ENCODE peak calls at places on chromosomes 7 and 10, in nine cellular contexts. X, W, L, F, E, B, U, J and R are unnamed samples.

GRCh38 chr10:3764626-3765375 is 20.2 kb downstream of the KLF6 start:
- DNase-seq in J (no peak), L (no peak), W (peak; percentile 15), X (no peak), F (no peak), E (no peak), B (no peak), U (no peak), R (no peak)

GRCh38 chr10:113565364-113565763 is 12.5 kb downstream of the HABP2 start:
- DNase-seq in U (no peak), J (peak; percentile 40), W (no peak), X (no peak), B (no peak), E (no peak), L (no peak), F (peak; percentile 30), R (no peak)

GRCh38 chr10:1255166-1255565 is 199.0 kb downstream of the WDR37 start:
- DNase-seq in F (no peak), X (no peak), B (no peak), U (no peak), W (no peak), J (no peak), L (no peak), E (no peak), R (peak; percentile 69)

GRCh38 chr10:98340261-98340675 is 72.3 kb upstream of the LOXL4 start:
- DNase-seq in B (no peak), W (peak; percentile 62), L (no peak), U (no peak), J (no peak), F (no peak), X (no peak), E (no peak), R (no peak)

GRCh38 chr10:27660705-27661104 is 84.9 kb downstream of the MKX start:
- DNase-seq in B (no peak), U (no peak), L (no peak), J (no peak), F (no peak), W (no peak), E (no peak), X (no peak), R (no peak)

GRCh38 chr10:124092270-124093075 is 925 bp downstream of the CHST15 start:
- DNase-seq in E (peak; percentile 68), W (peak; percentile 81), U (peak; percentile 87), F (peak; percentile 87), J (peak; percentile 82), X (peak; percentile 66), L (peak; percentile 83), B (peak; percentile 49), R (no peak)

GRCh38 chr7:98399903-98400537 is 870 bp downstream of the BAIAP2L1 start:
- DNase-seq in B (no peak), F (peak; percentile 31), W (no peak), L (peak; percentile 31), X (peak; percentile 20), U (no peak), E (no peak), J (peak; percentile 73), R (no peak)

GRCh38 chr7:1752771-1753562 is 82.9 kb downstream of the ELFN1 start:
- DNase-seq in X (no peak), U (no peak), W (peak; percentile 93), B (no peak), J (no peak), L (no peak), E (no peak), F (no peak), R (no peak)

GRCh38 chr7:2607122-2607912 is 24.5 kb upstream of the TTYH3 start:
- DNase-seq in J (no peak), X (peak; percentile 82), U (peak; percentile 82), L (no peak), E (peak; percentile 76), F (no peak), B (peak; percentile 73), W (no peak), R (no peak)

GRCh38 chr7:1697499-1698125 is 27.5 kb downstream of the ELFN1 start:
- DNase-seq in X (no peak), L (no peak), W (no peak), U (no peak), J (no peak), B (peak; percentile 2), F (no peak), E (no peak), R (no peak)

GRCh38 chr7:157464111-157464970 is 127.5 kb downstream of the DNAJB6 start:
- DNase-seq in L (no peak), J (no peak), B (no peak), E (no peak), W (no peak), F (no peak), U (no peak), X (peak; percentile 63), R (no peak)

DNA sequence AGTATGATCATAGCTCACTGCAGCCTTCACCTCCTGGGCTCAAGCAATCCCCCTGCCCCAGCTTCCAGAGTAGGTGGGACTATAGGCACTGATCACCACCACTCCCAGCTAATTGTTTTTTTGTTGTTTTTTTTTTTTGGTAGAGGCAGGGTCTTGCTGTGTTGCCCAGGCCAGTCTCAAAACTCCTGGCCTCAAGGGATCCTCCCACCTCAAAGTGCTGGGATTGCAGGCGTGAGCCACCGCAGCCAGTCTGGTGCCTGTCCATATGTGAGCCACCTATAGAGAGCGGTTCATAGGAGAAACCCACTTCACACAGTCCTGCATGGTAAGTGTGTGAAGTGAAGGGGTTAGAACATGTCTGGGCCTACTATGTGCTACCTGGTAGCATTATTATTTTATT is 47.5 kb downstream of the SLC29A4 start:
- DNase-seq in W (no peak), X (no peak), J (no peak), E (no peak), F (no peak), L (no peak), B (no peak), U (no peak), R (no peak)
- TF ChIP-seq CTCF in W (no peak), X (no peak), J (no peak), E (no peak), F (no peak), L (no peak), B (no peak), U (no peak), R (no peak)

DNA sequence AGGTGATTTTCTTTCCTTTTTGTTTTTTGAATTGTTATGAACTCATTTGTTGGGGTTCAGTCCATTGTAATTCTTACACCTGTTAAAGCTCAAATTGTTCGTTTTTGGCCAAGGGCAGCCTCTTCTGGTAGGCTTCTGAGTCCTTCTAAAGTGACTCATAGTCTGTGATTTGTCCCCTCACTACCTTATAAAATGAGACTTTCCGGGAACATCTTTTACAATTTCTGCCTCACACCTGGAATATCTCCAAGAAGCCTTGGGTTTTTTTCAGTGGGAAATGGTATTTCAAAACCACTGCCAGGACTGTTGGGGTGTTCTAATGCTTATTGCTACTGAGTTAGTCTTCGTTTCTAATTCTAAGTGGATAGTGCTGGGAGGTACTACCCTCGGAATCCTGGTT is 56.7 kb downstream of the BMPR1A start:
- DNase-seq in W (no peak), F (no peak), E (no peak), L (no peak), B (no peak), U (no peak), X (no peak), J (no peak), R (no peak)
- H3K4me3 ChIP-seq in W (no peak overlapping the region), F (no peak overlapping the region), E (no peak overlapping the region), L (no peak overlapping the region), B (no peak overlapping the region), U (no peak overlapping the region), X (no peak overlapping the region), J (no peak overlapping the region), R (no peak overlapping the region)

DNA sequence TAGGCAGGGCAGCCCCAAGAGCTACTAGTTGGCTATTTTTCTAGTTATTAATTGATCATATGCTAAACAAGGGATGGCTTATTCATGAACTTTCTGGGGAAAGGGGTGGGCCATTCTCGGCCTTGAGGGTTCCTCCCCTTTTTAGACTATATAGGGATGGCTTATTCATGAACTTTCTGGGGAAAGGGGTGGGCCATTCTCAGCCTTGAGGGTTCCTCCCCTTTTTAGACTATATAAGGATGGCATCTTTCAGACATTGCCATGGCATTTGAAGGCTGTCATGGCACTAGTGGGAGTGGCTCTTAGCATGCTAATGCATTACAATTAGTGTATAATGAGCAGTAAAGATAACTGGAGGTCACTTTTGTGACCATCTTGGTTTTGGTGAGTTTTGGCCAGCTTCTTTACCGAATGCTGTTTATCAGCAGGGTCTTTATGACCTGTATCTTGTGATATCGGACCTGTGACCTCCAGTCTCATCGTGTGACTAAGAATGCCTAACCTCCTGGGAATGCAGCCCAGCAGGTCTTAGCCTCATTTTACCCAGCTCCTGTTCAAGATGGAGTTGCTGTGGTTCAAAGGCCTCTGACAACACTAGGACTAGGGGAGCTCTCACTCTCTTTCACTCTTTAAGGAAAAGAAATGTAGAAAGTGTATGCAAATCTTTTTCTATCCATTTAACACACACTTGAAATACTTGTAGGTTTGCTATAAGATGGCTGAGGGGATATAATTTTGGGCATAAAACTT is 7.8 kb downstream of the FHIP2A start:
- DNase-seq in B (no peak), J (no peak), X (no peak), L (no peak), F (no peak), E (no peak), U (no peak), W (no peak), R (no peak)
- H3K27ac ChIP-seq in B (no peak overlapping the region), J (no peak overlapping the region), X (no peak overlapping the region), L (no peak overlapping the region), F (no peak overlapping the region), E (no peak overlapping the region), U (no peak overlapping the region), W (no peak overlapping the region), R (no peak overlapping the region)

DNA sequence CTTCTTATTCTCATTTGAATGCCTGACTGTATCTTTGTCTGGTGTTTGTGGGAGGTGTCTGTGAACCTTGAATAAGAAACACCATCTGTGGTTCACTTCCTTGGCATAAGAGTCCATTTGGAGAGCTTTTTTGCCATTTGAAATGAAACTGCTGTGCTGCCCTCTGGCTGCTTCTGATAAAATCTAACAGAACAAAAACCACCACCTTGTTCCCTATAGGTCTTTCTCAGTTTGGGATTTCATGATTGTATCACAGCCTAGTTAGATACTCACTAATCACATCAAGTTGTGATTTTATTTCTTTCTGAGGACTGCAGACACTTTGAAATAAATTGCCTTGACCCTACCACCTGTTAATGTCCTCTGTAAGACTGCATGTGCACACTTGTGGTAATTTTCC is 102.7 kb upstream of the FAM13C start:
- DNase-seq in E (no peak), F (peak; percentile 27), B (no peak), L (no peak), J (peak; percentile 55), W (no peak), X (peak; percentile 13), U (no peak), R (no peak)
- TF ChIP-seq CTCF in E (peak; percentile 62), F (peak; percentile 18), B (peak; percentile 29), L (peak; percentile 72), J (peak; percentile 66), W (no peak), X (peak; percentile 23), U (no peak), R (peak; percentile 72)

GRCh38 chr10:97154789-97155188 is 31.0 kb downstream of the SLIT1 start:
- DNase-seq in U (peak; percentile 40), W (no peak), J (no peak), B (no peak), F (no peak), L (no peak), X (no peak), E (no peak), R (no peak)
- H3K4me3 ChIP-seq in U (no peak overlapping the region), W (no peak overlapping the region), J (no peak overlapping the region), B (no peak overlapping the region), F (no peak overlapping the region), L (no peak overlapping the region), X (no peak overlapping the region), E (no peak overlapping the region), R (no peak overlapping the region)

GRCh38 chr10:103852189-103852711 is 3.1 kb downstream of the SH3PXD2A start:
- DNase-seq in B (no peak), E (peak; percentile 30), J (no peak), U (peak; percentile 83), W (no peak), F (no peak), X (no peak), L (no peak), R (no peak)
- H3K27ac ChIP-seq in B (peak overlapping the region; percentile 20), E (peak overlapping the region; percentile 88), J (no peak overlapping the region), U (peak overlapping the region; percentile 73), W (no peak overlapping the region), F (peak overlapping the region; percentile 64), X (no peak overlapping the region), L (no peak overlapping the region), R (no peak overlapping the region)